ENCODE peak calls at places on chromosomes 6 and 20, in ten cellular contexts. One of them, this sample, is unnamed.

GRCh38 chr20:4370856-4371255 is 350.9 kb upstream of the PRND start:
- DNase-seq in bronchial epithelial cell: no peak
- DNase-seq in AG04449: no peak
- DNase-seq in heart right ventricle: no peak
- DNase-seq in stomach: no peak
- DNase-seq in PC-3: no peak
- DNase-seq in uterus: no peak
- DNase-seq in suprapubic skin: no peak
- DNase-seq in PC-9: no peak
- DNase-seq in A549: no peak
- DNase-seq in this sample: no peak

GRCh38 chr6:37289931-37290330 is 32.0 kb upstream of the TMEM217 start:
- DNase-seq in bronchial epithelial cell: no peak
- DNase-seq in AG04449: no peak
- DNase-seq in heart right ventricle: no peak
- DNase-seq in stomach: no peak
- DNase-seq in PC-3: no peak
- DNase-seq in uterus: no peak
- DNase-seq in suprapubic skin: no peak
- DNase-seq in PC-9: peak
- DNase-seq in A549: no peak
- DNase-seq in this sample: no peak

GRCh38 chr6:137823826-137824501 is 43.1 kb upstream of the TNFAIP3 start:
- DNase-seq in bronchial epithelial cell: no peak
- DNase-seq in AG04449: no peak
- DNase-seq in heart right ventricle: peak
- DNase-seq in stomach: peak
- DNase-seq in PC-3: no peak
- DNase-seq in uterus: peak
- DNase-seq in suprapubic skin: peak
- DNase-seq in PC-9: no peak
- DNase-seq in A549: peak
- DNase-seq in this sample: no peak

GRCh38 chr6:155341130-155341828 is 27.0 kb upstream of the TFB1M start:
- DNase-seq in bronchial epithelial cell: peak
- DNase-seq in AG04449: no peak
- DNase-seq in heart right ventricle: no peak
- DNase-seq in stomach: no peak
- DNase-seq in PC-3: peak
- DNase-seq in uterus: no peak
- DNase-seq in suprapubic skin: no peak
- DNase-seq in PC-9: no peak
- DNase-seq in A549: no peak
- DNase-seq in this sample: peak

GRCh38 chr6:161161889-161162624 is 111.8 kb downstream of the AGPAT4 start:
- DNase-seq in bronchial epithelial cell: no peak
- DNase-seq in AG04449: peak
- DNase-seq in heart right ventricle: no peak
- DNase-seq in stomach: no peak
- DNase-seq in PC-3: no peak
- DNase-seq in uterus: no peak
- DNase-seq in suprapubic skin: peak
- DNase-seq in PC-9: no peak
- DNase-seq in A549: no peak
- DNase-seq in this sample: peak

GRCh38 chr20:4082406-4083102 is 67.2 kb upstream of the RNF24 start:
- DNase-seq in bronchial epithelial cell: no peak
- DNase-seq in AG04449: no peak
- DNase-seq in heart right ventricle: peak
- DNase-seq in stomach: no peak
- DNase-seq in PC-3: peak
- DNase-seq in uterus: peak
- DNase-seq in suprapubic skin: peak
- DNase-seq in PC-9: peak
- DNase-seq in A549: no peak
- DNase-seq in this sample: peak

GRCh38 chr6:44851176-44851575 is 463.7 kb downstream of the CDC5L start:
- DNase-seq in bronchial epithelial cell: peak
- DNase-seq in AG04449: no peak
- DNase-seq in heart right ventricle: no peak
- DNase-seq in stomach: no peak
- DNase-seq in PC-3: no peak
- DNase-seq in uterus: no peak
- DNase-seq in suprapubic skin: no peak
- DNase-seq in PC-9: no peak
- DNase-seq in A549: no peak
- DNase-seq in this sample: no peak

GRCh38 chr6:160315310-160315709 is 32.9 kb upstream of the SLC22A3 start:
- DNase-seq in bronchial epithelial cell: peak
- DNase-seq in AG04449: no peak
- DNase-seq in heart right ventricle: no peak
- DNase-seq in stomach: no peak
- DNase-seq in PC-3: peak
- DNase-seq in uterus: no peak
- DNase-seq in suprapubic skin: no peak
- DNase-seq in PC-9: no peak
- DNase-seq in A549: no peak
- DNase-seq in this sample: no peak

GRCh38 chr6:25193865-25194679 is 85.1 kb upstream of the CARMIL1 start:
- DNase-seq in bronchial epithelial cell: no peak
- DNase-seq in AG04449: no peak
- DNase-seq in heart right ventricle: no peak
- DNase-seq in stomach: no peak
- DNase-seq in PC-3: no peak
- DNase-seq in uterus: no peak
- DNase-seq in suprapubic skin: no peak
- DNase-seq in PC-9: no peak
- DNase-seq in A549: peak
- DNase-seq in this sample: no peak

GRCh38 chr20:3021327-3021726 is 22.1 kb upstream of the GNRH2 start:
- DNase-seq in bronchial epithelial cell: no peak
- DNase-seq in AG04449: no peak
- DNase-seq in heart right ventricle: no peak
- DNase-seq in stomach: no peak
- DNase-seq in PC-3: no peak
- DNase-seq in uterus: no peak
- DNase-seq in suprapubic skin: no peak
- DNase-seq in PC-9: no peak
- DNase-seq in A549: no peak
- DNase-seq in this sample: no peak

GRCh38 chr6:116971959-116972358 is 94.9 kb downstream of the RFX6 start:
- DNase-seq in bronchial epithelial cell: peak
- DNase-seq in AG04449: no peak
- DNase-seq in heart right ventricle: no peak
- DNase-seq in stomach: no peak
- DNase-seq in PC-3: peak
- DNase-seq in uterus: no peak
- DNase-seq in suprapubic skin: no peak
- DNase-seq in PC-9: no peak
- DNase-seq in A549: peak
- DNase-seq in this sample: peak

DNA sequence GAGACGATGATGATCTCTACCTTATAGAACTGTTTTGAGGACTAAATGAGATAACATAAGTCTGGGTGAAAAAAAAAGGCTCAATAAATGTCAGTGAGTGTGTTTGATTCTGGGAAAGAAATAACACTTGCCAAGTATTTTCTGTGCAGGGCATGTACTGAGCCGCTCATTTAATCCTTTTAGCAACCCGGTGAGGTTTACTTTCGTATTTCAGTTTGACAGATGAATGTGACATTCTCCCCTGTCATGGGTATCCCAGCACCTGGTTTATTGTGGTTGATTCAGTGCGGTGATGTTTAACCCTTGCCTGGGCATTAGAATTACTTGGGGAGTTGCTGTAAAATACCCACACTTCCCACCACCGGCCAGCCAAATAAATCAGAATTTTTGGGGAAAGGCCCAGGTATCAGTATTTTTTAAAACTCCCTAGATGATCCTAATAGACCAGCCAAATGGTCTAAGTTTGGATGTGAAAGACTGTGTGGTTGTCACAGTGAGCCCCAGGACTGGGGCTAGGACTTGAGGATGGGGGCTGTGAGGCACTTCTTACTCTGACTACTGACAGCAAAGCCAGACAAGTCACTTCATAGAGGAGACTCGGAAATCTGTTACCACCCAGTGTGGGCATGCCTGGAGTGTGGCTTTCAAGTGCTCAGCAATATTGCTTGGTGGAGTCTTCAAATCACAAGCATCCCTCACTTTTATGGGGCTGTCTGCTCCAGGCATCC is 100.2 kb upstream of the KCNG1 start:
- DNase-seq in bronchial epithelial cell: no peak
- DNase-seq in AG04449: no peak
- DNase-seq in heart right ventricle: no peak
- DNase-seq in stomach: no peak
- DNase-seq in PC-3: peak
- DNase-seq in uterus: no peak
- DNase-seq in suprapubic skin: no peak
- DNase-seq in PC-9: no peak
- DNase-seq in A549: no peak
- DNase-seq in this sample: no peak
- TF ChIP-seq CTCF in bronchial epithelial cell: no peak
- TF ChIP-seq CTCF in AG04449: no peak
- TF ChIP-seq CTCF in heart right ventricle: no peak
- TF ChIP-seq CTCF in stomach: no peak
- TF ChIP-seq CTCF in PC-3: no peak
- TF ChIP-seq CTCF in uterus: no peak
- TF ChIP-seq CTCF in suprapubic skin: no peak
- TF ChIP-seq CTCF in PC-9: no peak
- TF ChIP-seq CTCF in A549: no peak
- TF ChIP-seq CTCF in this sample: no peak

DNA sequence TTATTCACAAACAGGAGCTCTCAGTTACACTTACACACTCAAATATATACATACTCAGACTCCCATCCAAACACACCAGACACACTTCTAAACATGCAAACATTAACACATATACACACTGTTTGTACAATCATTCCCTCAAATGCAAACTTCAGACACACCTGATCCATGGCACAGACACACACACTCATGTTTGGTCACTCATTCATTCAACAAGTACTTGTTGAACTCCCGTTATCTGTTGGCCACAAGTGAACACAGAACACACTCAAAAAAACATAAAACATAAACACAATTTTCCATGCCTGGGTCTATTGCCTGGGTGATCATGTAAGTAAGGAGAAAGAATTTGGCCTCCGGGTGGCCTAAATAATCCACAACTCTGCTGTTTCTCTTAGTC is 1.0 kb downstream of the TRIM10 start:
- DNase-seq in bronchial epithelial cell: no peak
- DNase-seq in AG04449: no peak
- DNase-seq in heart right ventricle: no peak
- DNase-seq in stomach: no peak
- DNase-seq in PC-3: no peak
- DNase-seq in uterus: no peak
- DNase-seq in suprapubic skin: no peak
- DNase-seq in PC-9: no peak
- DNase-seq in A549: no peak
- DNase-seq in this sample: no peak
- H3K4me3 ChIP-seq in bronchial epithelial cell: no peak
- H3K4me3 ChIP-seq in AG04449: no peak
- H3K4me3 ChIP-seq in heart right ventricle: no peak
- H3K4me3 ChIP-seq in stomach: no peak
- H3K4me3 ChIP-seq in PC-3: no peak
- H3K4me3 ChIP-seq in uterus: no peak
- H3K4me3 ChIP-seq in suprapubic skin: no peak
- H3K4me3 ChIP-seq in PC-9: no peak
- H3K4me3 ChIP-seq in A549: no peak
- H3K4me3 ChIP-seq in this sample: no peak

GRCh38 chr20:45325367-45325766 is 17.3 kb upstream of the MATN4 start:
- DNase-seq in bronchial epithelial cell: no peak
- DNase-seq in AG04449: no peak
- DNase-seq in heart right ventricle: no peak
- DNase-seq in stomach: no peak
- DNase-seq in PC-3: no peak
- DNase-seq in uterus: no peak
- DNase-seq in suprapubic skin: no peak
- DNase-seq in PC-9: no peak
- DNase-seq in A549: no peak
- DNase-seq in this sample: no peak

GRCh38 chr20:45323731-45324130 is 15.6 kb upstream of the MATN4 start:
- DNase-seq in bronchial epithelial cell: peak
- DNase-seq in AG04449: no peak
- DNase-seq in heart right ventricle: no peak
- DNase-seq in stomach: no peak
- DNase-seq in PC-3: peak
- DNase-seq in uterus: no peak
- DNase-seq in suprapubic skin: no peak
- DNase-seq in PC-9: no peak
- DNase-seq in A549: no peak
- DNase-seq in this sample: no peak

GRCh38 chr20:45320948-45321595 is 13.0 kb upstream of the MATN4 start:
- DNase-seq in bronchial epithelial cell: no peak
- DNase-seq in AG04449: no peak
- DNase-seq in heart right ventricle: no peak
- DNase-seq in stomach: no peak
- DNase-seq in PC-3: no peak
- DNase-seq in uterus: no peak
- DNase-seq in suprapubic skin: no peak
- DNase-seq in PC-9: no peak
- DNase-seq in A549: no peak
- DNase-seq in this sample: no peak

GRCh38 chr20:45318948-45319347 is 10.8 kb upstream of the MATN4 start:
- DNase-seq in bronchial epithelial cell: no peak
- DNase-seq in AG04449: no peak
- DNase-seq in heart right ventricle: no peak
- DNase-seq in stomach: no peak
- DNase-seq in PC-3: no peak
- DNase-seq in uterus: no peak
- DNase-seq in suprapubic skin: no peak
- DNase-seq in PC-9: no peak
- DNase-seq in A549: no peak
- DNase-seq in this sample: no peak

DNA sequence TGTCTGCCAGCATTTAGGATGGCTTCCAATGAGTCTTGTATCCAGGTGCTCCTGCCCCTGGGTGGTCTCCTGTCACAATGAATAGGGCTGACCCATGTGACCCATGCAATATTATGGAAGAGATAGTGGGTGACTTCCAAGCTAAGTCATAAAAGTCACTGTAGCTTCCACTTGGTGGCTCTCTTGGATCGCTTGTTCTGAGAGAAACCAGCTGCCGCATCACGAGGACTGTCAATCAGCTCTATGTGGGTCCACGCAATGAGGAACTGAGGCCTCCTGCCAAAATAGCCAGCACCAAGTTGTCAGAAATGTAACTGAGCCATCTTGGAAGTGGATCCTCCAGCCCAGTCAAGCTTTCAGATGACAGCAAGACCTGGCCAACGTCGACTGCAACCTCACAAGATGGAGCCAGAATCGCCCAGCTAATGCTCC is 14.9 kb upstream of the MATN4 start:
- DNase-seq in bronchial epithelial cell: peak
- DNase-seq in AG04449: no peak
- DNase-seq in heart right ventricle: no peak
- DNase-seq in stomach: peak
- DNase-seq in PC-3: peak
- DNase-seq in uterus: no peak
- DNase-seq in suprapubic skin: no peak
- DNase-seq in PC-9: peak
- DNase-seq in A549: peak
- DNase-seq in this sample: no peak
- TF ChIP-seq CTCF in bronchial epithelial cell: peak
- TF ChIP-seq CTCF in AG04449: no peak
- TF ChIP-seq CTCF in heart right ventricle: peak
- TF ChIP-seq CTCF in stomach: no peak
- TF ChIP-seq CTCF in PC-3: peak
- TF ChIP-seq CTCF in uterus: peak
- TF ChIP-seq CTCF in suprapubic skin: no peak
- TF ChIP-seq CTCF in PC-9: peak
- TF ChIP-seq CTCF in A549: peak
- TF ChIP-seq CTCF in this sample: no peak

GRCh38 chr20:57389695-57390603 is 1.2 kb upstream of the RBM38 start:
- DNase-seq in bronchial epithelial cell: no peak
- DNase-seq in AG04449: no peak
- DNase-seq in heart right ventricle: no peak
- DNase-seq in stomach: no peak
- DNase-seq in PC-3: no peak
- DNase-seq in uterus: no peak
- DNase-seq in suprapubic skin: no peak
- DNase-seq in PC-9: no peak
- DNase-seq in A549: no peak
- DNase-seq in this sample: no peak
- H3K4me3 ChIP-seq in bronchial epithelial cell: peak
- H3K4me3 ChIP-seq in AG04449: no peak
- H3K4me3 ChIP-seq in heart right ventricle: peak
- H3K4me3 ChIP-seq in stomach: peak
- H3K4me3 ChIP-seq in PC-3: peak
- H3K4me3 ChIP-seq in uterus: peak
- H3K4me3 ChIP-seq in suprapubic skin: peak
- H3K4me3 ChIP-seq in PC-9: peak
- H3K4me3 ChIP-seq in A549: no peak
- H3K4me3 ChIP-seq in this sample: no peak

This sample was measured in astrocyte of the cerebellum.